ENCODE peak calls at places on chromosome 14, in four cellular contexts. F, Q, D and Y are unnamed samples.

GRCh38 chr14:88204221-88204620 is 118.8 kb downstream of the KCNK10 start:
- DNase-seq in F (no peak), Q (no peak), D (no peak), Y (no peak)

GRCh38 chr14:54652188-54652889 is 85.4 kb downstream of the SAMD4A start:
- DNase-seq in F (no peak), Q (no peak), D (no peak), Y (no peak)

GRCh38 chr14:74579447-74580274 is 32.4 kb downstream of the LTBP2 start:
- DNase-seq in F (no peak), Q (no peak), D (no peak), Y (no peak)

GRCh38 chr14:104889374-104889755 is 24.3 kb downstream of the CEP170B start:
- DNase-seq in F (no peak), Q (no peak), D (no peak), Y (no peak)

GRCh38 chr14:59195898-59196297 is 7.4 kb downstream of the DAAM1 start:
- DNase-seq in F (no peak), Q (no peak), D (no peak), Y (no peak)

GRCh38 chr14:34665785-34666425 is 36.0 kb upstream of the SNX6 start:
- DNase-seq in F (no peak), Q (peak; percentile 20), D (no peak), Y (peak; percentile 31)

GRCh38 chr14:95564060-95564459 is 29.2 kb downstream of the GLRX5 start:
- DNase-seq in F (no peak), Q (no peak), D (no peak), Y (no peak)

GRCh38 chr14:63887899-63888298 is 35.1 kb downstream of the SYNE2 start:
- DNase-seq in F (no peak), Q (no peak), D (no peak), Y (no peak)

GRCh38 chr14:103735022-103735421 is 19.4 kb downstream of the ZFYVE21 start:
- DNase-seq in F (no peak), Q (no peak), D (no peak), Y (no peak)

GRCh38 chr14:68255697-68256178 is 436.2 kb downstream of the RAD51B start:
- DNase-seq in F (no peak), Q (no peak), D (no peak), Y (no peak)

GRCh38 chr14:79708991-79709390 is 502.3 kb downstream of the DIO2 start:
- DNase-seq in F (no peak), Q (no peak), D (no peak), Y (no peak)

GRCh38 chr14:38124496-38124895 is 83.2 kb upstream of the SSTR1 start:
- DNase-seq in F (no peak), Q (no peak), D (no peak), Y (no peak)

GRCh38 chr14:54671537-54671936 is 104.6 kb downstream of the SAMD4A start:
- DNase-seq in F (no peak), Q (no peak), D (no peak), Y (no peak)

GRCh38 chr14:71662291-71662790 is 269.9 kb upstream of the RGS6 start:
- DNase-seq in F (no peak), Q (no peak), D (no peak), Y (no peak)

GRCh38 chr14:103500148-103500990 is 22.3 kb downstream of the CKB start:
- DNase-seq in F (no peak), Q (peak; percentile 85), D (no peak), Y (peak; percentile 68)

GRCh38 chr14:23137221-23138172 is 18.4 kb upstream of the CEBPE start:
- DNase-seq in F (no peak), Q (no peak), D (no peak), Y (no peak)

GRCh38 chr14:76977793-76978730 is 50.4 kb downstream of the IRF2BPL start:
- DNase-seq in F (peak; percentile 74), Q (peak; percentile 85), D (peak; percentile 81), Y (peak; percentile 67)

GRCh38 chr14:83863042-83863441 is 1666.9 kb upstream of the FLRT2 start:
- DNase-seq in F (no peak), Q (no peak), D (no peak), Y (no peak)

GRCh38 chr14:35910191-35910590 is 84.1 kb downstream of the BRMS1L start:
- DNase-seq in F (no peak), Q (no peak), D (no peak), Y (no peak)

GRCh38 chr14:54651649-54652048 is 84.7 kb downstream of the SAMD4A start:
- DNase-seq in F (no peak), Q (no peak), D (no peak), Y (no peak)

GRCh38 chr14:59565112-59565511 is 11.5 kb downstream of the CCDC175 start:
- DNase-seq in F (no peak), Q (no peak), D (no peak), Y (no peak)

GRCh38 chr14:75013290-75013689 is 10.6 kb downstream of the EIF2B2 start:
- DNase-seq in F (no peak), Q (no peak), D (no peak), Y (no peak)

GRCh38 chr14:39229222-39229543 is 4.5 kb upstream of the MIA2 start:
- DNase-seq in F (no peak), Q (peak; percentile 9), D (no peak), Y (no peak)

GRCh38 chr14:35470775-35471174 is 63.2 kb upstream of the INSM2 start:
- DNase-seq in F (no peak), Q (no peak), D (no peak), Y (peak; percentile 17)

GRCh38 chr14:39267592-39268112 is 33.9 kb downstream of the MIA2 start:
- DNase-seq in F (no peak), Q (no peak), D (no peak), Y (no peak)

GRCh38 chr14:101862177-101862576 is 100.7 kb downstream of the PPP2R5C start:
- DNase-seq in F (no peak), Q (no peak), D (no peak), Y (no peak)

GRCh38 chr14:105247715-105248367 is 492 bp upstream of the BTBD6 start:
- DNase-seq in F (no peak), Q (no peak), D (no peak), Y (no peak)

GRCh38 chr14:105842105-105842504 is 315.7 kb downstream of the TMEM121 start:
- DNase-seq in F (no peak), Q (no peak), D (no peak), Y (no peak)

GRCh38 chr14:26528415-26529182 is 69.2 kb downstream of the NOVA1 start:
- DNase-seq in F (no peak), Q (no peak), D (no peak), Y (no peak)

GRCh38 chr14:92601757-92602417 is 88.3 kb downstream of the RIN3 start:
- DNase-seq in F (no peak), Q (no peak), D (no peak), Y (no peak)

GRCh38 chr14:92598549-92598905 is 84.9 kb downstream of the RIN3 start:
- DNase-seq in F (no peak), Q (no peak), D (no peak), Y (no peak)

GRCh38 chr14:92601131-92601710 is 87.6 kb downstream of the RIN3 start:
- DNase-seq in F (no peak), Q (no peak), D (no peak), Y (no peak)

GRCh38 chr14:92599786-92600185 is 86.2 kb downstream of the RIN3 start:
- DNase-seq in F (no peak), Q (no peak), D (no peak), Y (no peak)

GRCh38 chr14:92600318-92601053 is 86.9 kb downstream of the RIN3 start:
- DNase-seq in F (no peak), Q (no peak), D (no peak), Y (no peak)
- TF ChIP-seq SPI1 in F (no peak), Q (no peak), D (no peak), Y (no peak)

DNA sequence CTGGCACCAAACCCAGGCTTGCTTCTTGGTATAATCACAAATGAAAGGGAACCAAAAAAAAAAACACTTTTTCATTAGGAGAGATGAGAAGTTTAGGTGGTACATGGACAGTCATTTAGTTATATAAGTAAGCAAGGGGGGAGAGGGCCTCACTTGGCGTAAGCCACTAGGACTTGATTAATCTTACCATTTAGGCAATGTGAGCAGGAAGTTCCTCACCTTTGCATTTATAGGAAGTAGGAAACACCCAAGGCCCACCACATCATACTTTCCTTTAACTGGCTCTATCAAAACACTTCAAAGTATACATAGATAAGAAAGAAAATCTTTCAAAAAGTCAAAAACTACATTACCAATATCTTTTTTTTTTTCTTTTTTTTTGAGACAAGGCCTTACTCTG is 6.7 kb upstream of the RPS6KA5 start:
- DNase-seq in F (no peak), Q (no peak), D (no peak), Y (no peak)
- TF ChIP-seq SPI1 in F (no peak), Q (no peak), D (no peak), Y (no peak)

GRCh38 chr14:50944647-50945413 is 547 bp upstream of the PYGL start:
- DNase-seq in F (no peak), Q (no peak), D (no peak), Y (no peak)

GRCh38 chr14:50941151-50941550 is 3.1 kb downstream of the PYGL start:
- DNase-seq in F (no peak), Q (no peak), D (no peak), Y (no peak)

GRCh38 chr14:50946234-50946935 is 2.1 kb upstream of the PYGL start:
- DNase-seq in F (no peak), Q (no peak), D (no peak), Y (no peak)

GRCh38 chr14:50943261-50943942 is 881 bp downstream of the PYGL start:
- DNase-seq in F (no peak), Q (peak; percentile 54), D (no peak), Y (no peak)

GRCh38 chr14:50943943-50944646 is at the start of gene PYGL:
- DNase-seq in F (peak; percentile 42), Q (peak; percentile 71), D (no peak), Y (peak; percentile 80)
- TF ChIP-seq SPI1 in F (no peak), Q (peak; percentile 5), D (peak; percentile 4), Y (peak; percentile 38)

DNA sequence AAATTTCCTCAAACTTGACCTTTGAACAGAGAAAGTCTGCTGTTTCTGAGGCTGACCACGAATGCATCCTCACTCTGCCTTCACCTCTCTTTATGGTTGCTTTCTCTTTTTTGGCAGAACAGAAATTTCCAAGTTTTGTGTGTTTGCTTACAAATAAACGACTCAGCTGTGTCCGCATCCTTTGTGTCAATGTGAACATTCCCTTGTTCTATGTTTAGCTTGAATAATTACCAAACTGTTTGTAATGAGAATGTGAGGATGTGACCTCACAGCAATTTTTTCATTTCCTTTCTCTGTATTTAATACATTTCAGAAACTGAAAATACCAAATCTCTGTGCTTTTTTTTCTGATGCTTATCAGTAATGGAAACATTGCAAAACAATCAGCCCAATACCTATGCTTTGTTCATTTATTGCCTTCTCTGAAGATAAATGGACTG is 410.9 kb downstream of the EGLN3 start:
- DNase-seq in F (no peak), Q (no peak), D (peak; percentile 20), Y (no peak)
- TF ChIP-seq SPI1 in F (no peak), Q (no peak), D (no peak), Y (no peak)